ENCODE peak calls at places on chromosomes 3 and 15, in four cellular contexts. R is A549, U is K562, K is GM12878. J is an unnamed sample.

GRCh38 chr3:70631716-70632307 is 319.4 kb upstream of the MDFIC2 start:
- DNase-seq in R (no peak), U (no peak), K (no peak), J (no peak)

GRCh38 chr15:95932676-95933075 is 397.8 kb upstream of the NR2F2 start:
- DNase-seq in R (no peak), U (no peak), K (no peak), J (peak; percentile 10)

GRCh38 chr3:188839187-188839695 is 332.5 kb upstream of the TPRG1 start:
- DNase-seq in R (no peak), U (no peak), K (no peak), J (no peak)

GRCh38 chr3:42101048-42101447 is 9.9 kb downstream of the TRAK1 start:
- DNase-seq in R (no peak), U (no peak), K (no peak), J (peak; percentile 79)

GRCh38 chr3:184003187-184003967 is 14.3 kb downstream of the ABCC5 start:
- DNase-seq in R (no peak), U (no peak), K (no peak), J (peak; percentile 81)

GRCh38 chr3:187186375-187186774 is 10.9 kb upstream of the RTP1 start:
- DNase-seq in R (no peak), U (no peak), K (no peak), J (no peak)

GRCh38 chr3:43215684-43216336 is 70.5 kb upstream of the SNRK start:
- DNase-seq in R (peak; percentile 3), U (no peak), K (no peak), J (no peak)

GRCh38 chr3:19103510-19103909 is 44.8 kb upstream of the KCNH8 start:
- DNase-seq in R (no peak), U (no peak), K (no peak), J (no peak)

GRCh38 chr3:113556556-113557335 is 24.4 kb downstream of the SIDT1 start:
- DNase-seq in R (no peak), U (no peak), K (no peak), J (no peak)

GRCh38 chr15:90160781-90161727 is 40.1 kb upstream of the SEMA4B start:
- DNase-seq in R (no peak), U (no peak), K (no peak), J (no peak)

GRCh38 chr3:149764302-149764701 is 12.0 kb upstream of the COMMD2 start:
- DNase-seq in R (no peak), U (no peak), K (no peak), J (no peak)

GRCh38 chr3:43181202-43181910 is 75.5 kb upstream of the POMGNT2 start:
- DNase-seq in R (no peak), U (no peak), K (peak; percentile 37), J (no peak)

GRCh38 chr3:49878686-49879085 is 9.0 kb upstream of the CAMKV start:
- DNase-seq in R (no peak), U (no peak), K (no peak), J (no peak)

GRCh38 chr15:54282228-54282836 is 304.1 kb downstream of the UNC13C start:
- DNase-seq in R (no peak), U (no peak), K (no peak), J (no peak)

GRCh38 chr3:55296781-55297180 is 190.3 kb downstream of the WNT5A start:
- DNase-seq in R (no peak), U (no peak), K (no peak), J (no peak)

GRCh38 chr3:113409676-113410075 is 31.6 kb downstream of the CFAP44 start:
- DNase-seq in R (no peak), U (no peak), K (no peak), J (no peak)

GRCh38 chr15:81929557-81929956 is 116.3 kb downstream of the MEX3B start:
- DNase-seq in R (no peak), U (no peak), K (no peak), J (peak; percentile 43)

GRCh38 chr15:73746883-73747282 is 6.3 kb downstream of the INSYN1 start:
- DNase-seq in R (no peak), U (no peak), K (no peak), J (no peak)

GRCh38 chr3:41352526-41352925 is 153.2 kb downstream of the CTNNB1 start:
- DNase-seq in R (no peak), U (no peak), K (no peak), J (no peak)

GRCh38 chr3:13711911-13712650 is 163.2 kb downstream of the FBLN2 start:
- DNase-seq in R (no peak), U (no peak), K (no peak), J (no peak)

GRCh38 chr15:78950906-78951840 is 6.3 kb upstream of the CTSH start:
- DNase-seq in R (peak; percentile 59), U (no peak), K (no peak), J (peak; percentile 48)

GRCh38 chr3:98038241-98038640 is 3.1 kb upstream of the GABRR3 start:
- DNase-seq in R (no peak), U (no peak), K (no peak), J (no peak)

GRCh38 chr3:183664913-183665381 is 29.5 kb downstream of the KLHL24 start:
- DNase-seq in R (no peak), U (no peak), K (no peak), J (peak; percentile 96)

GRCh38 chr3:130997291-130997690 is 29.3 kb downstream of the ASTE1 start:
- DNase-seq in R (no peak), U (no peak), K (no peak), J (no peak)

GRCh38 chr3:154120903-154121235 is 321 bp upstream of the ARHGEF26 start:
- DNase-seq in R (no peak), U (no peak), K (no peak), J (no peak)

GRCh38 chr3:154121236-154122095 is at the start of gene ARHGEF26:
- DNase-seq in R (peak; percentile 83), U (peak; percentile 96), K (no peak), J (peak; percentile 56)

GRCh38 chr3:154125378-154126030 is 4.3 kb downstream of the ARHGEF26 start:
- DNase-seq in R (no peak), U (no peak), K (no peak), J (no peak)

GRCh38 chr3:154122096-154122911 is 1.1 kb downstream of the ARHGEF26 start:
- DNase-seq in R (peak; percentile 46), U (no peak), K (no peak), J (no peak)

GRCh38 chr3:154122912-154123559 is 1.8 kb downstream of the ARHGEF26 start:
- DNase-seq in R (no peak), U (no peak), K (no peak), J (peak; percentile 15)
- TF ChIP-seq ELK1 in R (no peak), U (no peak), K (no peak), J (no peak)

DNA sequence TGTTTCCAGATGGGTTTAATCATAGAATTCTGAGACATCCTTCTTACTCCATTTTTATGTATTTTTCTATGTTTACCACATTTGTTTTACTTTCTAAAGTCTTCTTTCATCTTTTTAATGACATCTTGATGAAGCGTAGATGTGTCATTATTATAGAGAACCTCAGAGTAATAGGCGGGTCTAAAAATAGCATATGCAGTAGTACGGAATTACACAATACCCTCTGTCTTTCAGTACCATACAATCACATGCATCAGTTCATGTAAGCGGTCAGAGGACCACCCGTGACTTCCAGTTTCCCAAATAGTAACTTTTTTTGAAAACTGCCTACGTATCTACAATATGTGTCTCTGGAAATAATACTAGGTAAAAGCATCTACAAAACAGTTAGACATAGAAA is 224.0 kb downstream of the PLOD2 start:
- DNase-seq in R (no peak), U (no peak), K (no peak), J (no peak)
- TF ChIP-seq ELK1 in R (no peak), U (no peak), K (no peak), J (no peak)

GRCh38 chr15:88563638-88564037 is 17.2 kb upstream of the DET1 start:
- DNase-seq in R (no peak), U (peak; percentile 40), K (no peak), J (peak; percentile 30)

GRCh38 chr15:88572030-88572333 is 25.5 kb upstream of the DET1 start:
- DNase-seq in R (no peak), U (no peak), K (no peak), J (no peak)

GRCh38 chr15:88571153-88572029 is 24.9 kb upstream of the DET1 start:
- DNase-seq in R (no peak), U (no peak), K (no peak), J (no peak)

GRCh38 chr15:88564741-88565140 is 18.3 kb upstream of the DET1 start:
- DNase-seq in R (no peak), U (no peak), K (no peak), J (no peak)

DNA sequence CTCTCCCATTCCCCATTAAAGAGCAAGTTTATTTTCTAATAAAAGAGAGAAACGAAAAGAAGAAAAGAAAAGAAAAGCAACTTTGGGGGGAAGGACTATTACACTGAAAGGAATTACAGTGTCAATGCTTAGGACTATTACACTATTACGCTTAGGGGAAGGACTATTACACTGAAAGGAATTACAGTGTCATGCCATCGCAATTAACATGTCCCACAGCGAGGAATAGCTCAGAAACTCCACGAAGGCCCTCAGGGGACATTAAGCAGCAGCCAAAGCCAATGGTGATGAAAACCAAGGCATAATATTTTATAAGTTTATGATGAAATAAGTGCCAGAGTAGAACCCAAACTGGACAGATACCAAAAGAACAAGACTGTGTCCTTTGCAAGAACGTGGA is 22.1 kb upstream of the DET1 start:
- DNase-seq in R (no peak), U (no peak), K (no peak), J (no peak)
- TF ChIP-seq ELK1 in R (no peak), U (no peak), K (no peak), J (no peak)

GRCh38 chr15:85473455-85473854 is 93.1 kb downstream of the AKAP13 start:
- DNase-seq in R (no peak), U (no peak), K (no peak), J (peak; percentile 71)
- TF ChIP-seq ELK1 in R (no peak), U (no peak), K (no peak), J (no peak)

GRCh38 chr3:32452009-32452408 is 50.6 kb downstream of the CMTM6 start:
- DNase-seq in R (no peak), U (no peak), K (no peak), J (no peak)

GRCh38 chr3:32451049-32451659 is 51.5 kb downstream of the CMTM6 start:
- DNase-seq in R (no peak), U (no peak), K (no peak), J (no peak)

GRCh38 chr3:32447865-32448400 is 54.7 kb downstream of the CMTM6 start:
- DNase-seq in R (no peak), U (no peak), K (no peak), J (no peak)

GRCh38 chr3:32450426-32450825 is 52.2 kb downstream of the CMTM6 start:
- DNase-seq in R (no peak), U (no peak), K (no peak), J (no peak)

GRCh38 chr3:32448686-32449474 is 53.8 kb downstream of the CMTM6 start:
- DNase-seq in R (no peak), U (no peak), K (no peak), J (no peak)
- TF ChIP-seq ELK1 in R (no peak), U (no peak), K (no peak), J (no peak)

GRCh38 chr3:79491029-79491634 is 276.7 kb downstream of the ROBO1 start:
- DNase-seq in R (no peak), U (no peak), K (no peak), J (no peak)

GRCh38 chr3:79490165-79491028 is 277.4 kb downstream of the ROBO1 start:
- DNase-seq in R (no peak), U (no peak), K (no peak), J (peak; percentile 41)

DNA sequence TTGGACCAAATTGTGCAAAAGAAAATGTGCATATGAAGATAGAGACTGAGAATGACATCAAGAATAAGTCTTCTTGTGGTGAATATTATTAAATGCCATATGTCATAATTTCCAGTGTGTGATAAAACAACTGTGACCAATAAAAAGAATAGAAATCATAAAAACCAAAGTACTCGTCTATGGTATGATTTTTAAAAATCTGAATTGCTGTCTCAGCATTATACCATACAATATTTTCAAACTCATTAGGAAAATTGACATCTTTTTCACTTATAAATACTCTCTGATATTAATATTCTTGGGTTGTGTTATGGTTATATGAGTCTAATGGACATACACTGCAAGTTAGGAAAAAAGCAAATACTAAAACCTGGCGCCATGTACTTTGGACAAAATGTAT is 279.4 kb downstream of the ROBO1 start:
- DNase-seq in R (no peak), U (no peak), K (no peak), J (no peak)
- TF ChIP-seq ELK1 in R (no peak), U (no peak), K (no peak), J (no peak)

J was measured in IMR-90.